ENCODE peak calls at places on chromosomes 13 and 19, in five cellular contexts. V is BE2C, X is caudate nucleus, K is B cell, F is cardiac muscle cell. Q is an unnamed sample.

GRCh38 chr19:752652-753517 is 2.0 kb downstream of the MISP start:
- DNase-seq in V (no peak), X (no peak), K (no peak), F (no peak), Q (no peak)

GRCh38 chr19:40533508-40533907 is 43.2 kb upstream of the SHKBP1 start:
- DNase-seq in V (no peak), X (no peak), K (no peak), F (no peak), Q (no peak)

GRCh38 chr13:44739120-44739519 is 163.0 kb upstream of the TSC22D1 start:
- DNase-seq in V (no peak), X (no peak), K (no peak), F (no peak), Q (no peak)

GRCh38 chr19:4454952-4455738 is 2.4 kb downstream of the UBXN6 start:
- DNase-seq in V (no peak), X (no peak), K (no peak), F (no peak), Q (no peak)

GRCh38 chr13:72960541-72960940 is 98.3 kb upstream of the KLF5 start:
- DNase-seq in V (no peak), X (no peak), K (no peak), F (no peak), Q (no peak)

GRCh38 chr13:51585696-51586095 is 1.4 kb downstream of the WDFY2 start:
- DNase-seq in V (no peak), X (no peak), K (no peak), F (no peak), Q (no peak)

GRCh38 chr19:33444238-33444992 is 70.9 kb downstream of the CEBPG start:
- DNase-seq in V (no peak), X (no peak), K (no peak), F (no peak), Q (no peak)

GRCh38 chr13:49641810-49642291 is 13.5 kb downstream of the ARL11 start:
- DNase-seq in V (no peak), X (no peak), K (no peak), F (no peak), Q (no peak)

GRCh38 chr19:13206581-13206980 is 56.4 kb downstream of the IER2 start:
- DNase-seq in V (no peak), X (no peak), K (no peak), F (no peak), Q (no peak)

GRCh38 chr13:68715651-68716050 is 1392.0 kb upstream of the ATXN8OS start:
- DNase-seq in V (peak), X (no peak), K (no peak), F (no peak), Q (no peak)

GRCh38 chr19:49224856-49225255 is 67.3 kb downstream of the TRPM4 start:
- DNase-seq in V (peak), X (no peak), K (peak), F (peak), Q (no peak)

GRCh38 chr19:1385816-1386215 is 2.1 kb downstream of the NDUFS7 start:
- DNase-seq in V (no peak), X (no peak), K (no peak), F (no peak), Q (no peak)

GRCh38 chr19:14472202-14472961 is 2.8 kb downstream of the PTGER1 start:
- DNase-seq in V (peak), X (peak), K (peak), F (peak), Q (peak)

GRCh38 chr13:23986619-23987018 is 89.3 kb upstream of the C1QTNF9B start:
- DNase-seq in V (no peak), X (no peak), K (no peak), F (no peak), Q (no peak)

GRCh38 chr19:36128392-36128736 is 11.5 kb upstream of the CAPNS1 start:
- DNase-seq in V (no peak), X (no peak), K (no peak), F (no peak), Q (no peak)

GRCh38 chr19:29467824-29468401 is 57.9 kb upstream of the VSTM2B start:
- DNase-seq in V (peak), X (no peak), K (no peak), F (peak), Q (no peak)